ENCODE peak calls at places on chromosomes 3 and 15, in eight cellular contexts. J is gastrocnemius medialis, Q is suprapubic skin, P is K562, V is breast epithelium, B is erythroblast, U is body of pancreas, X is uterus. C is an unnamed sample.

GRCh38 chr3:138405486-138405885 is 28.9 kb upstream of the ESYT3 start:
- DNase-seq in V (no peak), U (no peak), P (no peak), Q (no peak), B (no peak), X (no peak), J (no peak), C (no peak)

GRCh38 chr3:154775821-154776548 is 304.1 kb upstream of the MME start:
- DNase-seq in Q (no peak), B (no peak), U (no peak), V (no peak), P (no peak), X (no peak), J (peak), C (no peak)

GRCh38 chr3:19267040-19267439 is 118.7 kb downstream of the KCNH8 start:
- DNase-seq in P (no peak), V (no peak), J (no peak), B (no peak), X (no peak), Q (no peak), U (no peak), C (no peak)

GRCh38 chr15:101182215-101182614 is 69.6 kb downstream of the CHSY1 start:
- DNase-seq in P (no peak), Q (no peak), X (no peak), J (no peak), V (no peak), B (no peak), U (no peak), C (no peak)

GRCh38 chr15:37059051-37059450 is 41.3 kb downstream of the MEIS2 start:
- DNase-seq in Q (no peak), X (no peak), V (no peak), J (no peak), U (no peak), B (no peak), P (no peak), C (no peak)

GRCh38 chr15:57340673-57341259 is 35.5 kb upstream of the CGNL1 start:
- DNase-seq in J (no peak), B (peak), P (peak), X (peak), V (no peak), U (peak), Q (no peak), C (peak)

GRCh38 chr15:39748276-39748675 is 34.4 kb downstream of the FSIP1 start:
- DNase-seq in B (no peak), U (peak), Q (no peak), X (no peak), P (no peak), J (no peak), V (no peak), C (no peak)

GRCh38 chr3:80238606-80239005 is 470.8 kb upstream of the ROBO1 start:
- DNase-seq in B (no peak), X (no peak), Q (no peak), U (no peak), V (no peak), P (no peak), J (no peak), C (no peak)

GRCh38 chr15:74519311-74519710 is 21.7 kb upstream of the ARID3B start:
- DNase-seq in Q (no peak), U (no peak), P (no peak), X (no peak), V (no peak), B (no peak), J (no peak), C (no peak)

GRCh38 chr3:120429921-120430361 is 20.9 kb downstream of the FSTL1 start:
- DNase-seq in Q (no peak), X (no peak), V (no peak), P (no peak), J (no peak), U (no peak), B (no peak), C (no peak)

GRCh38 chr3:187807086-187807862 is 62.0 kb upstream of the BCL6 start:
- DNase-seq in U (no peak), P (no peak), V (no peak), X (no peak), B (no peak), J (no peak), Q (no peak), C (peak)

DNA sequence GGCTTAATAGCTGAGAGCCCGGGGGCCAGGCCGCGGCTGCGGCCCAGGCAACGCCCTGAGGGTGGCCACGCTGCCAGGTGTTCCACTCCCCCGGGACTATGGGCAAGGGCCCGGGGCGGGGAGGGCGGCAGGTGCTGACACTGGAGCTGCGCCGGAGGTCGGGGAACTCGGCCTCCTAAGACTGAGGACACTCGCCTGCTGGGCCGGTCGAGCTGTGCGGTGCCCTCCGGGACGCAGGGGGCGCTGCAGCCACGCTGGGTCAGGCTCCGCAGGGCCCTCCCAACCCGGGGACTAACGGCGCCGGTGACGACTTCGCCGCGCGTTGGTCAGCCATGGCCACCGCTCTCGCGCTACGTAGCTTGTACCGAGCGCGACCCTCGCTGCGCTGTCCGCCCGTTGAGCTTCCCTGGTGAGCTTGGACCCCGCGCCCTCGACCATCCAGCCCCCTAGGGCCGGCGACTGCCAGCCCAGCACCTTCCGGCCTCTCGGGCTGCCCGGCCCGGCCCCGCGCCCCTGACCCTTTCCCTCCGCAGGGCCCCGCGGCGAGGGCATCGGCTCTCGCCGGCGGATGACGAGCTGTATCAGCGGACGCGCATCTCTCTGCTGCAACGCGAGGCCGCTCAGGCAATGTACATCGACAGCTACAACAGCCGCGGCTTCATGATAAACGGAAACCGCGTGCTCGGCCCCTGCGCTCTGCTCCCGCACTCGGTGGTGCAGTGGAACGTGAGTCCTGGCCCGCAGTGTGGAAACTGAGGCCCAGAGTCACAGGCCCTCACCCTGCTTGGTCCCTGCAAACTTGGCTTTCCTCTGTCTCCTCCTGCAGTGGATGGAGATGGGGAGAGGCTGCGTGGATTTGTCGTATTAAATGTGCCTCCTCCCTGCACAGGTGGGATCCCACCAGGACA is at the start of gene NDUFAF3:
- DNase-seq in P (peak), B (peak), X (peak), J (peak), U (peak), Q (peak), V (peak), C (peak)
- TF ChIP-seq POLR2A in P (no peak), B (peak), X (peak), J (peak), U (peak), Q (peak), V (peak), C (peak)

GRCh38 chr3:101259485-101260341 is 60.7 kb downstream of the IMPG2 start:
- DNase-seq in U (no peak), Q (no peak), V (no peak), X (no peak), J (no peak), P (no peak), B (no peak), C (no peak)

GRCh38 chr3:101262393-101263240 is 57.8 kb downstream of the IMPG2 start:
- DNase-seq in J (no peak), Q (no peak), V (no peak), X (no peak), P (no peak), U (no peak), B (no peak), C (no peak)

GRCh38 chr3:101266566-101266965 is 53.8 kb downstream of the IMPG2 start:
- DNase-seq in U (no peak), J (no peak), B (no peak), X (no peak), Q (no peak), P (no peak), V (no peak), C (no peak)

DNA sequence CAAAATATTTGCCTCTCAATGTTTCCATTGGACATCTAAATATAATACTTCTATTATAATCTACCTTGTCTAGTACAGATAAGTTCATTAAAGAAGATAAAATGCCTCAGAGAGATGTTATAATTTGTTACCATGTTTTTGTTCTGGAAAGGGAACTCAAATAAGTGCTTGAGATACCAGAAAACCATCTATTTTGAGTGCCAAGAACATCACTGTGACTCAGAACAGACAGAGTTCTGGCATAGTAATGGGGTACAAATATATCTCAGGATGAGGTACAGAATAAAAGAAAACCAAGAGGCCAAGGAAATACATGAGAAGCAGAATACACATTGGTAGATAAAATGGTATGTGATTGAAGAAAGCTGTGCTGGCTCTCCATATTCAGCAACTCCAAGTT is 58.9 kb downstream of the IMPG2 start:
- DNase-seq in Q (no peak), J (no peak), X (no peak), B (no peak), V (no peak), U (no peak), P (no peak), C (no peak)
- TF ChIP-seq POLR2A in Q (no peak), J (no peak), X (no peak), B (no peak), V (no peak), U (no peak), P (no peak), C (no peak)

GRCh38 chr15:96327155-96327741 is 3.3 kb upstream of the NR2F2 start:
- DNase-seq in V (peak), B (peak), Q (no peak), X (peak), U (peak), P (peak), J (no peak), C (peak)
- TF ChIP-seq POLR2A in V (no peak), B (no peak), Q (no peak), X (peak), U (no peak), P (no peak), J (peak), C (no peak)

GRCh38 chr3:195271116-195271858 is at the start of gene XXYLT1:
- DNase-seq in P (peak), B (peak), V (peak), X (peak), Q (peak), J (peak), U (peak), C (peak)

GRCh38 chr3:195269375-195270078 is 1.4 kb downstream of the XXYLT1 start:
- DNase-seq in U (no peak), X (no peak), V (no peak), B (peak), Q (no peak), J (no peak), P (no peak), C (no peak)

GRCh38 chr3:195271859-195272243 is 892 bp upstream of the XXYLT1 start:
- DNase-seq in V (no peak), P (no peak), J (no peak), B (no peak), X (no peak), U (no peak), Q (no peak), C (no peak)

GRCh38 chr3:195270079-195270349 is 945 bp downstream of the XXYLT1 start:
- DNase-seq in V (no peak), P (no peak), B (no peak), X (no peak), U (no peak), Q (no peak), J (no peak), C (no peak)

GRCh38 chr3:195270350-195271115 is 426 bp downstream of the XXYLT1 start:
- DNase-seq in Q (no peak), P (peak), J (no peak), B (peak), X (no peak), U (peak), V (no peak), C (peak)
- TF ChIP-seq POLR2A in Q (no peak), P (peak), J (no peak), B (peak), X (no peak), U (peak), V (no peak), C (peak)

DNA sequence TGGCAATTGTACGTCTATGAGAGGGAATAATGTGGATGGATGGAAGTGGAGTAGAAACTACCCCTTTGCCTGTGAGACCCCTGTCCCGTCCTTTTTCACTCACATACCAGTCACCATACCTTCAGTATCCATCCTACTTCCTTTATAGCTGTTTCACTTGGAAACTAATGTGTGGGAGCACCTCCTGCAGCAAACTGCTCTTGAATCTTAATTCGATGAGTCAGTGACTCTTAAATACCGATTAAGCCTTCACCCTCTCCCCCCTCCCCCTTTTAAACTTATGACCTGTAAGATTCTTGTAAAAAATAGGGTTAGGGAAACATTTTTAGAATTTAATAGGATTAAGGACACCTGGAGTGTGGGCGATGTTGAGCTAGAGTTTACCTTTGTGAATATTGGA is 812 bp downstream of the SPRED1 start:
- DNase-seq in J (no peak), X (no peak), V (no peak), U (peak), P (peak), B (peak), Q (no peak), C (no peak)
- TF ChIP-seq POLR2A in J (no peak), X (no peak), V (no peak), U (no peak), P (peak), B (no peak), Q (no peak), C (no peak)

GRCh38 chr3:39168156-39168780 is 14.9 kb upstream of the CSRNP1 start:
- DNase-seq in Q (no peak), P (no peak), V (no peak), X (no peak), J (no peak), B (no peak), U (no peak), C (no peak)

GRCh38 chr3:39164414-39164813 is 11.0 kb upstream of the CSRNP1 start:
- DNase-seq in U (no peak), B (no peak), X (no peak), P (no peak), J (no peak), Q (no peak), V (no peak), C (no peak)

GRCh38 chr3:39165518-39165917 is 12.1 kb upstream of the CSRNP1 start:
- DNase-seq in X (no peak), U (no peak), V (no peak), P (no peak), B (no peak), J (no peak), Q (no peak), C (no peak)

GRCh38 chr3:39166932-39167532 is 13.6 kb upstream of the CSRNP1 start:
- DNase-seq in J (peak), B (no peak), X (peak), V (no peak), U (peak), Q (peak), P (no peak), C (no peak)

DNA sequence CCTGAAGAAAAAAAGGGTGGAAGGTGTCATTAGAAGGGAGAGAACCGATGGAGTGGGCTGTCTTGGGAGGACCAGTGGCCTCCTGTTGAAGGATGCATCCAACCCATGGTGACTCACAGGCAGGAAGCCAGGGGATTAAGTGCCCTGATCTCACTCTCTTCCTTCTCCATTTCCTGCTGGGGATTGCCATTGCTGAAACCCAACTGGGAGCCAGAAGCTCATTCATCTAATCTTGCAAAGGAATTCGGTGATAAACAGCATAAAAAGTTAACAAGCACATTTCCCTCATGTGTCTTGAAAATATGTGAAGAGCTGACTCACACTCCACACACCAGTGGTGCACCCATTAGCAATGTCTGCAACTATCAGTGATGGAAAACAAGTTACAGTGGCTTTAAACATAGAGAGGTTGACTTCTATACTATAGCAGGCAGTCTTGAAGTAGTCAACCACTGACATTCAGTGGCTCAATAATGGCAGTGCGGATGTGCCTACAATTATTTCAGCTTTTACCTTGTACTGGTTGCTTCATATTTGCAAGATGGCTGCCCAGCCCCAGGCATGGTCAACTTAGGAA is 12.8 kb upstream of the CSRNP1 start:
- DNase-seq in V (no peak), U (no peak), Q (no peak), J (no peak), X (no peak), P (no peak), B (no peak), C (peak)
- TF ChIP-seq POLR2A in V (no peak), U (no peak), Q (no peak), J (no peak), X (no peak), P (no peak), B (no peak), C (no peak)

DNA sequence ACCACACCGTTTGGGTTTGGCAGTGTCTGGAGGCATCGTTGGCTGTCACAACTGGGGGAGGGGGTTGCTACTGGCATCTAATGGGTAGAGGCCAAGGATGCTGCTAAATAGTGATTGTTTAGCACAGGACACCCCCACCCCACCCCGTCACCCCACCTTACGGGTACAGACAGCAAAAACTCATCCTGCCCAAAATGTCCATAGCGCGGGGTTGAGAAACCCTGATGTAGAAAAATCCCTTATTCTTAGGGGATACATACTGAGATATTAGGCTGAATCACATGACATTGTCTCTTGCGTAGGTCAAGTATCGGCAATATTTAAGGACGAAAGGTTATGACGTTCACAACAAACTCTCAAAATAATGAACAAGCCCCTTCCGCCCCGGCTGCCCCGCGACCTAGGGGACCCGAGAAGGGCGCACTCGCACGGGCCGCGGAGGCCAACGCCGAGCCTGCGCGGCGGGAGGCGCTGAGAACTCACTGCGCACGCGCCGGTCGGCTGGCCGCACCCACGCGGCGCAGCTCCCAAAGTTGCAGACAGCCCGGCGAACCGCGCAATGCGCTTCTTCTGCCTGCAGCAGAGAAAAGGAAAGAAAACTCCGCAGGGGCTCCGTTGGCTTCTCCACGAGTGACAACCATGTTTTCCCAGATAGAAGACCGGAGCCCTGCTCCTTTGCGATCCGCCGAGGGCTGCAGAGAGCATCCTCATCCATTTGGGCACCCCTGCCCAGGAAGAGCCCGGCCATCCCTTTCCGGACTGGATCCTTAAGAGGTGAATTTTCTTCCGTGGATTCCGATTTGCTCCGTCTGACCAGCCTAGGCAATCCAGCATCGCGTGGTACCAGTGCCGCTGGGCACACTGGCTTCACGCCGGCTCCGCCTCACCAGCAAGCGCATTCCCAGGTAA is 136.8 kb upstream of the CCDC54 start:
- DNase-seq in V (peak), X (peak), B (peak), Q (peak), U (peak), J (peak), P (peak), C (peak)
- TF ChIP-seq POLR2A in V (peak), X (peak), B (peak), Q (no peak), U (peak), J (peak), P (no peak), C (peak)

DNA sequence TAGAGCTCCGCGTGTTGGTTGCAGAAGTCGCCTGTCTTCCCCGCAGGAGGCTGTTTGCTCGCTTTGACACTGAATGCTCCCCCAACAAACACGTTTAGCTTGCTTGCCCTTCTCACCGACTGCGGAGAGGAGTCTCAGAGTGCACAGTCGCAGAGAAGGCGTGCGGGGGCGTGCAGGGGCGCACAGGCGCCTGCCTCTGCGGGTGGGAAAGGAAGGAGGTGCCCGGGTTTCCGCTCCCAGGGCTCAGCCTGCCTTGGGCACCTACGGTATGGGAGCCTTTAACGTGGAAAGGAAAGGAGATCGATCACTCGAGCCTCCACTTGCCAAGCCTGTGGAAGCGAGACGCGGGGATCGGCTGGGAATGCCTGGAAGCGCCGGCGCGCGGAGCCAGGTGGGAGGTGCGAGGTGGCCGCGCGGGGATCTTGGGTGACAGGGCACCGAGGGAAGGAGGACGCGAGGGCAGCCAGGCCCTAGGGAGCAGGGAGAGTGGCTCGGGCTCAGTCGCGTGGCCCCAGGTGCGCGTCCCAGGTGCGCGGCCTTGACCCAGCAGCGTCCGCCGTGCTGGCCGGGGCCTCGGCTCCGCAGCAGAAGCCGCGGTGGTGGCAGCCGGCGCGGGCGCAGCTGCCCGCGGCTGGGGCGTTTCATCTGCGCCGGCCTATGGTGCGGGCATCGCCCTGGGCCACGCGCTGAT is at the start of gene FAN1:
- DNase-seq in B (peak), X (peak), P (peak), J (peak), U (peak), V (peak), Q (peak), C (peak)
- TF ChIP-seq POLR2A in B (peak), X (peak), P (peak), J (peak), U (peak), V (no peak), Q (no peak), C (peak)